ENCODE peak calls at places on chromosomes 2 and 18, in eight cellular contexts. One of them, this sample, is unnamed.

GRCh38 chr18:23232331-23232730 is 97.0 kb downstream of the CABLES1 start:
- DNase-seq in mammary epithelial cell: no peak
- DNase-seq in fibroblast of lung: no peak
- DNase-seq in ovary: no peak
- DNase-seq in CD4-positive, CD25-positive, alpha-beta regulatory T cell: no peak
- DNase-seq in spleen: no peak
- DNase-seq in thoracic aorta: no peak
- DNase-seq in uterus: no peak
- DNase-seq in this sample: no peak

GRCh38 chr2:38146917-38147307 is 71.0 kb upstream of the CYP1B1 start:
- DNase-seq in mammary epithelial cell: peak; percentile 98
- DNase-seq in fibroblast of lung: peak; percentile 97
- DNase-seq in ovary: peak; percentile 34
- DNase-seq in CD4-positive, CD25-positive, alpha-beta regulatory T cell: no peak
- DNase-seq in spleen: no peak
- DNase-seq in thoracic aorta: peak; percentile 43
- DNase-seq in uterus: peak; percentile 61
- DNase-seq in this sample: no peak

GRCh38 chr18:48804856-48805610 is 145.7 kb downstream of the SMAD7 start:
- DNase-seq in mammary epithelial cell: no peak
- DNase-seq in fibroblast of lung: no peak
- DNase-seq in ovary: no peak
- DNase-seq in CD4-positive, CD25-positive, alpha-beta regulatory T cell: no peak
- DNase-seq in spleen: peak; percentile 40
- DNase-seq in thoracic aorta: no peak
- DNase-seq in uterus: peak; percentile 8
- DNase-seq in this sample: no peak

GRCh38 chr2:234978466-234979203 is 26.8 kb downstream of the SH3BP4 start:
- DNase-seq in mammary epithelial cell: peak; percentile 68
- DNase-seq in fibroblast of lung: peak; percentile 56
- DNase-seq in ovary: no peak
- DNase-seq in CD4-positive, CD25-positive, alpha-beta regulatory T cell: no peak
- DNase-seq in spleen: no peak
- DNase-seq in thoracic aorta: no peak
- DNase-seq in uterus: no peak
- DNase-seq in this sample: no peak

GRCh38 chr2:128410035-128410757 is 91.5 kb upstream of the HS6ST1 start:
- DNase-seq in mammary epithelial cell: no peak
- DNase-seq in fibroblast of lung: no peak
- DNase-seq in ovary: no peak
- DNase-seq in CD4-positive, CD25-positive, alpha-beta regulatory T cell: no peak
- DNase-seq in spleen: peak; percentile 59
- DNase-seq in thoracic aorta: no peak
- DNase-seq in uterus: no peak
- DNase-seq in this sample: no peak

GRCh38 chr2:218284106-218284811 is 8.0 kb downstream of the TMBIM1 start:
- DNase-seq in mammary epithelial cell: peak; percentile 86
- DNase-seq in fibroblast of lung: peak; percentile 82
- DNase-seq in ovary: no peak
- DNase-seq in CD4-positive, CD25-positive, alpha-beta regulatory T cell: peak; percentile 35
- DNase-seq in spleen: no peak
- DNase-seq in thoracic aorta: no peak
- DNase-seq in uterus: peak; percentile 48
- DNase-seq in this sample: peak; percentile 84

GRCh38 chr18:25230658-25231326 is 121.2 kb downstream of the ZNF521 start:
- DNase-seq in mammary epithelial cell: peak; percentile 43
- DNase-seq in fibroblast of lung: peak; percentile 95
- DNase-seq in ovary: peak; percentile 83
- DNase-seq in CD4-positive, CD25-positive, alpha-beta regulatory T cell: no peak
- DNase-seq in spleen: peak; percentile 78
- DNase-seq in thoracic aorta: peak; percentile 46
- DNase-seq in uterus: peak; percentile 85
- DNase-seq in this sample: no peak

GRCh38 chr2:39275016-39275415 is 31.2 kb upstream of the CDKL4 start:
- DNase-seq in mammary epithelial cell: peak; percentile 55
- DNase-seq in fibroblast of lung: no peak
- DNase-seq in ovary: no peak
- DNase-seq in CD4-positive, CD25-positive, alpha-beta regulatory T cell: no peak
- DNase-seq in spleen: no peak
- DNase-seq in thoracic aorta: no peak
- DNase-seq in uterus: no peak
- DNase-seq in this sample: no peak

GRCh38 chr2:113136828-113137775 is 9.7 kb downstream of the IL1RN start:
- DNase-seq in mammary epithelial cell: no peak
- DNase-seq in fibroblast of lung: peak; percentile 65
- DNase-seq in ovary: no peak
- DNase-seq in CD4-positive, CD25-positive, alpha-beta regulatory T cell: peak; percentile 46
- DNase-seq in spleen: no peak
- DNase-seq in thoracic aorta: no peak
- DNase-seq in uterus: no peak
- DNase-seq in this sample: peak; percentile 42

GRCh38 chr2:177905640-177906039 is 166.9 kb downstream of the PDE11A start:
- DNase-seq in mammary epithelial cell: no peak
- DNase-seq in fibroblast of lung: no peak
- DNase-seq in ovary: no peak
- DNase-seq in CD4-positive, CD25-positive, alpha-beta regulatory T cell: no peak
- DNase-seq in spleen: no peak
- DNase-seq in thoracic aorta: no peak
- DNase-seq in uterus: no peak
- DNase-seq in this sample: no peak

GRCh38 chr2:230124792-230125452 is 56.2 kb upstream of the SLC16A14 start:
- DNase-seq in mammary epithelial cell: no peak
- DNase-seq in fibroblast of lung: no peak
- DNase-seq in ovary: no peak
- DNase-seq in CD4-positive, CD25-positive, alpha-beta regulatory T cell: no peak
- DNase-seq in spleen: peak; percentile 85
- DNase-seq in thoracic aorta: no peak
- DNase-seq in uterus: no peak
- DNase-seq in this sample: no peak

GRCh38 chr18:5237083-5237722 is 40.1 kb upstream of the AKAIN1 start:
- DNase-seq in mammary epithelial cell: no peak
- DNase-seq in fibroblast of lung: peak; percentile 28
- DNase-seq in ovary: no peak
- DNase-seq in CD4-positive, CD25-positive, alpha-beta regulatory T cell: no peak
- DNase-seq in spleen: peak; percentile 78
- DNase-seq in thoracic aorta: no peak
- DNase-seq in uterus: no peak
- DNase-seq in this sample: no peak

GRCh38 chr2:156883828-156884615 is 373.5 kb upstream of the GALNT5 start:
- DNase-seq in mammary epithelial cell: peak; percentile 87
- DNase-seq in fibroblast of lung: peak; percentile 27
- DNase-seq in ovary: no peak
- DNase-seq in CD4-positive, CD25-positive, alpha-beta regulatory T cell: no peak
- DNase-seq in spleen: no peak
- DNase-seq in thoracic aorta: no peak
- DNase-seq in uterus: no peak
- DNase-seq in this sample: no peak

GRCh38 chr18:29164993-29165599 is 988.2 kb upstream of the CDH2 start:
- DNase-seq in mammary epithelial cell: peak; percentile 67
- DNase-seq in fibroblast of lung: peak; percentile 77
- DNase-seq in ovary: no peak
- DNase-seq in CD4-positive, CD25-positive, alpha-beta regulatory T cell: no peak
- DNase-seq in spleen: no peak
- DNase-seq in thoracic aorta: no peak
- DNase-seq in uterus: no peak
- DNase-seq in this sample: no peak

GRCh38 chr2:120856421-120856862 is 120.8 kb downstream of the GLI2 start:
- DNase-seq in mammary epithelial cell: no peak
- DNase-seq in fibroblast of lung: no peak
- DNase-seq in ovary: no peak
- DNase-seq in CD4-positive, CD25-positive, alpha-beta regulatory T cell: no peak
- DNase-seq in spleen: peak; percentile 54
- DNase-seq in thoracic aorta: no peak
- DNase-seq in uterus: peak; percentile 48
- DNase-seq in this sample: no peak

GRCh38 chr2:158391876-158392275 is 64.7 kb downstream of the CCDC148 start:
- DNase-seq in mammary epithelial cell: peak; percentile 81
- DNase-seq in fibroblast of lung: peak; percentile 6
- DNase-seq in ovary: no peak
- DNase-seq in CD4-positive, CD25-positive, alpha-beta regulatory T cell: no peak
- DNase-seq in spleen: no peak
- DNase-seq in thoracic aorta: no peak
- DNase-seq in uterus: no peak
- DNase-seq in this sample: no peak

GRCh38 chr2:36060133-36060532 is 295.4 kb upstream of the CRIM1 start:
- DNase-seq in mammary epithelial cell: no peak
- DNase-seq in fibroblast of lung: no peak
- DNase-seq in ovary: no peak
- DNase-seq in CD4-positive, CD25-positive, alpha-beta regulatory T cell: no peak
- DNase-seq in spleen: no peak
- DNase-seq in thoracic aorta: no peak
- DNase-seq in uterus: no peak
- DNase-seq in this sample: no peak

GRCh38 chr2:171688129-171688465 is 828 bp downstream of the DYNC1I2 start:
- DNase-seq in mammary epithelial cell: no peak
- DNase-seq in fibroblast of lung: peak; percentile 47
- DNase-seq in ovary: no peak
- DNase-seq in CD4-positive, CD25-positive, alpha-beta regulatory T cell: no peak
- DNase-seq in spleen: no peak
- DNase-seq in thoracic aorta: no peak
- DNase-seq in uterus: no peak
- DNase-seq in this sample: peak; percentile 17

GRCh38 chr18:28478531-28478930 is 301.6 kb upstream of the CDH2 start:
- DNase-seq in mammary epithelial cell: peak; percentile 49
- DNase-seq in fibroblast of lung: no peak
- DNase-seq in ovary: no peak
- DNase-seq in CD4-positive, CD25-positive, alpha-beta regulatory T cell: no peak
- DNase-seq in spleen: no peak
- DNase-seq in thoracic aorta: no peak
- DNase-seq in uterus: no peak
- DNase-seq in this sample: no peak

GRCh38 chr2:54634564-54635511 is 88.6 kb upstream of the EML6 start:
- DNase-seq in mammary epithelial cell: peak; percentile 91
- DNase-seq in fibroblast of lung: peak; percentile 49
- DNase-seq in ovary: no peak
- DNase-seq in CD4-positive, CD25-positive, alpha-beta regulatory T cell: no peak
- DNase-seq in spleen: no peak
- DNase-seq in thoracic aorta: no peak
- DNase-seq in uterus: no peak
- DNase-seq in this sample: no peak

GRCh38 chr2:54635554-54636152 is 87.8 kb upstream of the EML6 start:
- DNase-seq in mammary epithelial cell: no peak
- DNase-seq in fibroblast of lung: no peak
- DNase-seq in ovary: no peak
- DNase-seq in CD4-positive, CD25-positive, alpha-beta regulatory T cell: no peak
- DNase-seq in spleen: no peak
- DNase-seq in thoracic aorta: no peak
- DNase-seq in uterus: no peak
- DNase-seq in this sample: no peak

GRCh38 chr2:54632733-54633692 is 90.4 kb upstream of the EML6 start:
- DNase-seq in mammary epithelial cell: peak; percentile 71
- DNase-seq in fibroblast of lung: peak; percentile 74
- DNase-seq in ovary: no peak
- DNase-seq in CD4-positive, CD25-positive, alpha-beta regulatory T cell: no peak
- DNase-seq in spleen: no peak
- DNase-seq in thoracic aorta: no peak
- DNase-seq in uterus: no peak
- DNase-seq in this sample: no peak

GRCh38 chr2:54631755-54632154 is 91.7 kb upstream of the EML6 start:
- DNase-seq in mammary epithelial cell: no peak
- DNase-seq in fibroblast of lung: no peak
- DNase-seq in ovary: no peak
- DNase-seq in CD4-positive, CD25-positive, alpha-beta regulatory T cell: no peak
- DNase-seq in spleen: no peak
- DNase-seq in thoracic aorta: no peak
- DNase-seq in uterus: no peak
- DNase-seq in this sample: no peak

GRCh38 chr2:54634012-54634411 is 89.5 kb upstream of the EML6 start:
- DNase-seq in mammary epithelial cell: no peak
- DNase-seq in fibroblast of lung: no peak
- DNase-seq in ovary: no peak
- DNase-seq in CD4-positive, CD25-positive, alpha-beta regulatory T cell: no peak
- DNase-seq in spleen: no peak
- DNase-seq in thoracic aorta: no peak
- DNase-seq in uterus: no peak
- DNase-seq in this sample: no peak
- H3K36me3 ChIP-seq in mammary epithelial cell: peaks cover 40% of the 10 kb centered on the region
- H3K36me3 ChIP-seq in fibroblast of lung: peaks cover 26% of the 10 kb centered on the region
- H3K36me3 ChIP-seq in ovary: no peaks in the 10 kb centered on the region
- H3K36me3 ChIP-seq in CD4-positive, CD25-positive, alpha-beta regulatory T cell: peaks cover 97% of the 10 kb centered on the region
- H3K36me3 ChIP-seq in spleen: peaks cover 96% of the 10 kb centered on the region
- H3K36me3 ChIP-seq in thoracic aorta: peaks cover 34% of the 10 kb centered on the region
- H3K36me3 ChIP-seq in uterus: no peaks in the 10 kb centered on the region
- H3K36me3 ChIP-seq in this sample: peaks cover 60% of the 10 kb centered on the region

DNA sequence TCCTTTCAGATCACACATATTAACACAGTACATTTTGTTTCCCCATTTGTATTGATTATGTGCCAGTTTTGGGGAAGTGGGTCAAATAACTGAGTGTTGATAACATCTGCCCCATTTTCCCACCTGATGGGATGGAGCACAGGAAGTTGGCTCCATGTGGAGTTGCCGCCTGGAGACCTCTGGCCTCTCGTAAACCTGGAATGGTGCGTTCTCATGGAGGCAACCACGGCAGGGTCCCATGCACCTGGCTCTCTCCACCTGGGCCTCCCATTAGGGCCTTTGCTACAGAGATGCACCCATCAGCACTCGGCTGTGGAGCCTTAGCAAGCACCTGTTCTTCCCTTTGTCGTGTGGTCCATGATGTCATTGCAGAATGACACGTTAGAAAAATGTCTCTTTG is 130.6 kb downstream of the MBP start:
- DNase-seq in mammary epithelial cell: no peak
- DNase-seq in fibroblast of lung: no peak
- DNase-seq in ovary: no peak
- DNase-seq in CD4-positive, CD25-positive, alpha-beta regulatory T cell: no peak
- DNase-seq in spleen: no peak
- DNase-seq in thoracic aorta: no peak
- DNase-seq in uterus: no peak
- DNase-seq in this sample: no peak
- H3K27me3 ChIP-seq in mammary epithelial cell: no peaks in the 10 kb centered on the region
- H3K27me3 ChIP-seq in fibroblast of lung: peaks cover 7% of the 10 kb centered on the region
- H3K27me3 ChIP-seq in ovary: no peaks in the 10 kb centered on the region
- H3K27me3 ChIP-seq in CD4-positive, CD25-positive, alpha-beta regulatory T cell: no peaks in the 10 kb centered on the region
- H3K27me3 ChIP-seq in spleen: no peaks in the 10 kb centered on the region
- H3K27me3 ChIP-seq in thoracic aorta: no peaks in the 10 kb centered on the region
- H3K27me3 ChIP-seq in uterus: no peaks in the 10 kb centered on the region
- H3K27me3 ChIP-seq in this sample: no peaks in the 10 kb centered on the region

GRCh38 chr2:233840520-233840919 is 13.8 kb downstream of the HJURP start:
- DNase-seq in mammary epithelial cell: no peak
- DNase-seq in fibroblast of lung: no peak
- DNase-seq in ovary: no peak
- DNase-seq in CD4-positive, CD25-positive, alpha-beta regulatory T cell: no peak
- DNase-seq in spleen: peak; percentile 25
- DNase-seq in thoracic aorta: no peak
- DNase-seq in uterus: no peak
- DNase-seq in this sample: no peak
- H3K36me3 ChIP-seq in mammary epithelial cell: peaks cover 65% of the 10 kb centered on the region
- H3K36me3 ChIP-seq in fibroblast of lung: peaks cover 22% of the 10 kb centered on the region
- H3K36me3 ChIP-seq in ovary: no peaks in the 10 kb centered on the region
- H3K36me3 ChIP-seq in CD4-positive, CD25-positive, alpha-beta regulatory T cell: peaks cover 2% of the 10 kb centered on the region
- H3K36me3 ChIP-seq in spleen: peaks cover 100% of the 10 kb centered on the region
- H3K36me3 ChIP-seq in thoracic aorta: no peaks in the 10 kb centered on the region
- H3K36me3 ChIP-seq in uterus: no peaks in the 10 kb centered on the region
- H3K36me3 ChIP-seq in this sample: no peaks in the 10 kb centered on the region

DNA sequence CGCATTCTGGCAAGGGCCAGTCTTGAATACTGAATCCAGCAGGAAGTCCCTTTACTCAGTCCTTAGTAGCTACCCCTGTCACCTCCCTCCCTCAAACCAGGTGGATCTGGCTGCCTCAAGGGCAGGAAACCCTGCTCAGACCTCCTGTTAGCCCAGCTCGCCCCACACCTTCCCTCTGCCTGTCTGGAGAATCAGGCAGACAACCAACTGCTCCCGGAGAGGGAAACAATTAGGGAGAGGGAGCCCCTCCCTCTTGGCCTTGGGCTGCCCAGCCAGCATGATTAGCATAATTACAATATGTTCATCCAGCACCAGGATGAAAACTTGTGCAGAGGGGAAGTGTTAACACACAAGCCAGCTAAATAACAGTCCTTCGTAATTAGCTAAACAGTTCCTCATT is 185.5 kb downstream of the C1D start:
- DNase-seq in mammary epithelial cell: no peak
- DNase-seq in fibroblast of lung: no peak
- DNase-seq in ovary: no peak
- DNase-seq in CD4-positive, CD25-positive, alpha-beta regulatory T cell: no peak
- DNase-seq in spleen: no peak
- DNase-seq in thoracic aorta: no peak
- DNase-seq in uterus: no peak
- DNase-seq in this sample: no peak
- H3K27me3 ChIP-seq in mammary epithelial cell: no peaks in the 10 kb centered on the region
- H3K27me3 ChIP-seq in fibroblast of lung: no peaks in the 10 kb centered on the region
- H3K27me3 ChIP-seq in ovary: no peaks in the 10 kb centered on the region
- H3K27me3 ChIP-seq in CD4-positive, CD25-positive, alpha-beta regulatory T cell: no peaks in the 10 kb centered on the region
- H3K27me3 ChIP-seq in spleen: no peaks in the 10 kb centered on the region
- H3K27me3 ChIP-seq in thoracic aorta: no peaks in the 10 kb centered on the region
- H3K27me3 ChIP-seq in uterus: no peaks in the 10 kb centered on the region
- H3K27me3 ChIP-seq in this sample: no peaks in the 10 kb centered on the region

This sample was measured in CD4-positive, alpha-beta memory T cell.